ENCODE peak calls at places on chromosomes 11 and 22, in seven cellular contexts. C is HL-60, W is H9, B is AG09319, R is AG09309, Q is vagina, K is lower leg skin. O is an unnamed sample.

GRCh38 chr11:74024630-74025029 is 15.7 kb upstream of the UCP3 start:
- DNase-seq in C (no peak), W (no peak), B (peak; percentile 68), R (peak; percentile 74), Q (no peak), K (peak; percentile 91), O (no peak)

GRCh38 chr11:20070459-20070858 is 89.8 kb downstream of the DBX1 start:
- DNase-seq in C (no peak), W (no peak), B (no peak), R (no peak), Q (no peak), K (no peak), O (no peak)

GRCh38 chr11:95788921-95789505 is 569 bp downstream of the FAM76B start:
- DNase-seq in C (peak; percentile 38), W (peak; percentile 57), B (no peak), R (no peak), Q (no peak), K (no peak), O (no peak)

GRCh38 chr11:69818243-69819108 is 740 bp downstream of the FGF3 start:
- DNase-seq in C (no peak), W (no peak), B (no peak), R (no peak), Q (no peak), K (no peak), O (no peak)

GRCh38 chr11:2742201-2742600 is 42.4 kb upstream of the KCNQ1OT1 start:
- DNase-seq in C (no peak), W (no peak), B (no peak), R (no peak), Q (no peak), K (no peak), O (no peak)

GRCh38 chr22:45200230-45200629 is 36.5 kb downstream of the NUP50 start:
- DNase-seq in C (no peak), W (no peak), B (no peak), R (no peak), Q (peak; percentile 87), K (no peak), O (no peak)

GRCh38 chr11:92224394-92225205 is at the start of gene FAT3:
- DNase-seq in C (no peak), W (peak; percentile 67), B (no peak), R (peak; percentile 3), Q (no peak), K (no peak), O (no peak)

GRCh38 chr22:38843716-38844660 is at the start of gene NPTXR:
- DNase-seq in C (no peak), W (peak; percentile 64), B (no peak), R (no peak), Q (no peak), K (no peak), O (no peak)

GRCh38 chr11:5345831-5346230 is 2.5 kb upstream of the OR51B5 start:
- DNase-seq in C (no peak), W (no peak), B (no peak), R (no peak), Q (no peak), K (no peak), O (no peak)

GRCh38 chr11:60858731-60859464 is 3.1 kb upstream of the PTGDR2 start:
- DNase-seq in C (no peak), W (no peak), B (no peak), R (no peak), Q (no peak), K (no peak), O (peak; percentile 59)

DNA sequence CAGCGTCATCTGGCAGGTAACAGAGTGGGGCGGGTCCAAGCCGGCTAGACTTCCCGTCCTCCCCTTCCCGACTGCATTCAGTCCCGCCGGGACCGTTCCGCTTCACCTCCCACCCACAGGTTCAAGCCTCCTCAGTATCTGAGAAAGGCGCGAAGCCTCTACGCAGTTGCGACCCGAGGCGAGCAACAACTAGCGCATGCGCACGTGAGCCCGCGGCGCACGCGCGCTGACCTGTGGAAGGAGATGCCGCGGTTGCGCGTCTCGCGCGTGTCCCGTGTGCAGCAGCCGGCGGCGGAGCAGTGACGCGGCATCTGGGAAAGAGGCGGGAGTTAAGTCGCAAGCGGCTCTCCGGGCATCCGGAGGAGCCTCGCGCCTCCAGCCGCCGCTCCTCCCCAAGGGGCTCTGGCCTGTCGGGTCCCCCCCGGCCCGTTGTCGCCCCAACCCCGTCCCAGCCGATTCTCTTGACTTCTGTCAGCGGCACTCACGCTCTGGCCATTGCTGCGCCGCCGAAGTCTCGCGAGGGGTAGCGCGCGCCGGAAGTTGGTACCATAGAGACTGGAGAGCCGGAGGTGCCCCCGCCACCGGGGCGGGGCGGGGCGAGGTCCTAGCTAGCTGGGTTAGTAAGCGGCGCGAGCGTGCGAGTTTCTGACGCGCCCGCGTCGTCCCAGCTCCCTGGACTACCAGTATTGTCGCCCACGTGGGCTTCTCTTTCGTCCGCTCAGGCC is at the start of gene THAP7:
- DNase-seq in C (peak; percentile 98), W (peak; percentile 95), B (peak; percentile 84), R (peak; percentile 70), Q (no peak), K (peak; percentile 99), O (peak; percentile 98)
- TF ChIP-seq CTCF in C (no peak), W (no peak), B (no peak), R (no peak), Q (no peak), K (no peak), O (no peak)

GRCh38 chr11:11451501-11452005 is 98.5 kb upstream of the CSNK2A3 start:
- DNase-seq in C (no peak), W (no peak), B (no peak), R (no peak), Q (no peak), K (no peak), O (no peak)
- TF ChIP-seq CTCF in C (no peak), W (no peak), B (no peak), R (no peak), Q (no peak), K (no peak), O (no peak)

DNA sequence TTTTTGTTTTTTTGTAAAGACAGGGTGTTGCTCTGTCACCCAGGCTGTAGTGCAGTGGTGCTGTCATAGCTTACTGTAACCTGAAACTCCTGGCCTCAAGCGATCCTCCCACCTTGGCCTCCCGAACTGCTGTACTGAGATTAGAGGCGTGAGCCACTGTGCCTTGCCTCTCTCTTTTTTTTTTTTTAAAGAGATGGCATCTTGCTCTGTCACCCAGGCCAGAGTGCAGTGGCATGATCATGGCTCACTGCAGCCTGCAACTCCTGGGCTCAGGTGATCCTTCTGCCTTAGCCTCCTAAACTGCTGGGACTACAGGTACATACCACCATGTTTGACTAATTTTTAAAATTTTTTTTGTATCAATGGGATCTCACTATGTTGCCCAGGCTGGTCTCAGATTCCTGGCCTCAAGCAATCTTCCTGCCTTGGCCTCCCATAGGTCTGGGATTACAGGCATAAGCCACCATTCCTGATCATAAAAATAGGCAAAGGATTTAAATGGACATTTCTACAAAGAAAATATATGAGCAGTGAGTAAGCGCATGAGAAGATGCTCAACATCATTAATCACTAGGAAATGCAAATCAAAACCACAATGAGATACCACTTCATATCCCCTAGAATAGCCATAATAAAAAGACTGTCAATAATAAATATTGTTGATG is 17.3 kb upstream of the CLNS1A start:
- DNase-seq in C (no peak), W (no peak), B (no peak), R (no peak), Q (no peak), K (no peak), O (no peak)
- TF ChIP-seq CTCF in C (no peak), W (no peak), B (no peak), R (no peak), Q (no peak), K (no peak), O (no peak)

GRCh38 chr22:24027991-24028390 is 16.9 kb downstream of the CABIN1 start:
- DNase-seq in C (no peak), W (no peak), B (no peak), R (no peak), Q (no peak), K (no peak), O (no peak)

GRCh38 chr22:24026056-24026455 is 15.0 kb downstream of the CABIN1 start:
- DNase-seq in C (no peak), W (no peak), B (no peak), R (no peak), Q (peak; percentile 16), K (peak; percentile 21), O (no peak)

GRCh38 chr22:24028533-24028932 is 17.4 kb downstream of the CABIN1 start:
- DNase-seq in C (no peak), W (no peak), B (no peak), R (no peak), Q (no peak), K (no peak), O (no peak)

GRCh38 chr22:24026733-24027132 is 15.6 kb downstream of the CABIN1 start:
- DNase-seq in C (no peak), W (no peak), B (no peak), R (no peak), Q (no peak), K (no peak), O (no peak)

GRCh38 chr22:24027389-24027980 is 16.4 kb downstream of the CABIN1 start:
- DNase-seq in C (no peak), W (no peak), B (no peak), R (no peak), Q (no peak), K (peak; percentile 20), O (peak; percentile 31)
- TF ChIP-seq CTCF in C (no peak), W (no peak), B (no peak), R (no peak), Q (no peak), K (no peak), O (no peak)

GRCh38 chr22:27405672-27406388 is 395.7 kb downstream of the MN1 start:
- DNase-seq in C (peak; percentile 29), W (peak; percentile 79), B (no peak), R (no peak), Q (no peak), K (no peak), O (no peak)
- TF ChIP-seq CTCF in C (peak; percentile 38), W (peak; percentile 91), B (peak; percentile 75), R (peak; percentile 86), Q (peak; percentile 26), K (no peak), O (no peak)

DNA sequence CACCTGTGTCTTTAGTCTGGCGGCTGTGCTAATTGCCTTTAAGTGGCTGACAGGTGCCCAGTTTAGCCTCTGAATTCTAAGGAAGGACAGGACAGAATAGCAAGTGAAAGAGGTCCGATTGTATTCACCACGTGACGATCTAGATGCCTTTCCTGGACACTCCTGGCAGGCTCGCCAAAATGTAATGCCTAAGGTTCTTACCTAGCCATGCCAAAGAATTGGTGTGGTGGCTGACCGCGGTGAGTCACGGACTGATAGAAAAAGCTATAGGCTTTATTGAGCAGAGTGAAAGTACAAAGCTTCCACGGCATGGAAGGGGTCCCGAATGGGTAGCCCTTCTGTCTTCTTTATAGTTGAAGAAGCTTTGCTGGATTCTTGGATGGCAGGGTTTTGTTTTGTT is 26.8 kb downstream of the ANKRD42 start:
- DNase-seq in C (no peak), W (no peak), B (no peak), R (no peak), Q (no peak), K (no peak), O (no peak)
- TF ChIP-seq CTCF in C (no peak), W (no peak), B (no peak), R (no peak), Q (no peak), K (no peak), O (no peak)